ENCODE peak calls at places on chromosomes 7 and 10, in ten cellular contexts. A is effector CD4-positive, alpha-beta T cell; K is kidney epithelial cell; J is GM03348; Y is GM04504; P is T-helper 2 cell treated with Interferon-gamma antibody and Interleukin-4, amounts not matched to agents 5 μg/mL and 100 μg/mL, for 36 hours; T is thoracic aorta; X is nucleus accumbens; D is HFFc6; N is anterior cingulate cortex. L is an unnamed sample.

GRCh38 chr10:114943000-114943399 is 5.0 kb downstream of the TRUB1 start:
- DNase-seq in T (no peak), D (no peak), Y (no peak), K (no peak), J (no peak), A (no peak), X (no peak), P (no peak), N (no peak), L (no peak)

GRCh38 chr7:1672851-1673486 is 2.9 kb downstream of the ELFN1 start:
- DNase-seq in P (no peak), T (no peak), X (no peak), J (no peak), A (no peak), Y (no peak), K (no peak), D (no peak), N (no peak), L (no peak)

GRCh38 chr7:46080595-46081159 is 159.6 kb upstream of the IGFBP3 start:
- DNase-seq in N (no peak), P (no peak), A (no peak), D (peak; percentile 33), K (no peak), Y (peak; percentile 40), J (peak; percentile 33), X (no peak), T (no peak), L (no peak)

GRCh38 chr10:79349766-79350406 is 2.6 kb downstream of the PPIF start:
- DNase-seq in D (no peak), A (no peak), J (no peak), T (no peak), K (no peak), P (no peak), X (no peak), N (no peak), Y (no peak), L (no peak)

GRCh38 chr10:86603256-86603655 is 51.1 kb upstream of the OPN4 start:
- DNase-seq in Y (no peak), K (no peak), P (no peak), A (no peak), X (no peak), D (no peak), T (no peak), J (no peak), N (no peak), L (no peak)

GRCh38 chr7:141646826-141647480 is 55.0 kb downstream of the DENND11 start:
- DNase-seq in Y (no peak), D (no peak), P (no peak), T (no peak), N (no peak), J (no peak), X (no peak), K (no peak), A (no peak), L (no peak)

GRCh38 chr7:45648671-45648995 is 74.5 kb downstream of the ADCY1 start:
- DNase-seq in X (no peak), K (no peak), D (no peak), N (no peak), T (no peak), A (no peak), P (no peak), J (no peak), Y (no peak), L (no peak)

GRCh38 chr10:95655571-95656290 is 780 bp downstream of the ALDH18A1 start:
- DNase-seq in Y (peak; percentile 9), X (no peak), J (peak; percentile 29), D (peak; percentile 22), N (no peak), P (peak; percentile 51), A (no peak), T (no peak), K (no peak), L (no peak)

GRCh38 chr7:73431041-73431835 is 2.3 kb upstream of the FZD9 start:
- DNase-seq in Y (no peak), X (no peak), P (no peak), J (no peak), N (no peak), D (no peak), T (no peak), A (no peak), K (no peak), L (no peak)

GRCh38 chr7:136728945-136729344 is 139.5 kb upstream of the CHRM2 start:
- DNase-seq in N (no peak), P (no peak), Y (no peak), D (no peak), J (no peak), T (no peak), A (no peak), K (no peak), X (no peak), L (no peak)

GRCh38 chr7:25075459-25075858 is 49.6 kb downstream of the CYCS start:
- DNase-seq in Y (no peak), X (no peak), P (peak; percentile 53), N (no peak), A (no peak), T (no peak), D (no peak), J (no peak), K (no peak), L (no peak)

GRCh38 chr7:93938293-93938692 is 16.8 kb downstream of the GNG11 start:
- DNase-seq in T (no peak), P (no peak), X (no peak), J (no peak), K (no peak), D (no peak), A (no peak), N (no peak), Y (no peak), L (no peak)

GRCh38 chr10:117504601-117505000 is 37.9 kb upstream of the EMX2 start:
- DNase-seq in N (no peak), K (no peak), P (no peak), Y (no peak), A (no peak), X (no peak), D (no peak), J (no peak), T (no peak), L (no peak)

GRCh38 chr10:89001428-89002072 is 11.0 kb downstream of the FAS start:
- DNase-seq in D (no peak), Y (no peak), J (peak; percentile 31), P (no peak), A (no peak), X (no peak), N (no peak), K (no peak), T (no peak), L (peak; percentile 39)

GRCh38 chr7:28311670-28312069 is 100.6 kb upstream of the CREB5 start:
- DNase-seq in X (no peak), P (no peak), N (no peak), Y (no peak), T (no peak), K (no peak), J (no peak), D (no peak), A (no peak), L (no peak)

GRCh38 chr10:124010563-124011131 is 82.8 kb downstream of the CHST15 start:
- DNase-seq in N (no peak), T (no peak), J (no peak), X (peak; percentile 7), K (no peak), Y (no peak), P (no peak), D (no peak), A (no peak), L (no peak)

GRCh38 chr10:3714526-3714925 is 70.5 kb downstream of the KLF6 start:
- DNase-seq in T (no peak), P (no peak), A (no peak), D (no peak), X (no peak), N (no peak), J (no peak), K (no peak), Y (no peak), L (no peak)

GRCh38 chr7:120950026-120950538 is 495 bp upstream of the ING3 start:
- DNase-seq in J (no peak), A (no peak), Y (no peak), D (no peak), N (no peak), T (no peak), P (no peak), X (no peak), K (no peak), L (no peak)

GRCh38 chr7:2478387-2478760 is 2.2 kb upstream of the GRIFIN start:
- DNase-seq in N (no peak), D (no peak), J (peak; percentile 90), P (no peak), A (no peak), Y (peak; percentile 62), X (no peak), T (no peak), K (no peak), L (no peak)

GRCh38 chr7:70299447-70299807 is 701.2 kb downstream of the AUTS2 start:
- DNase-seq in X (no peak), D (no peak), T (no peak), P (no peak), Y (no peak), A (no peak), K (no peak), J (no peak), N (no peak), L (no peak)

GRCh38 chr7:155358948-155359712 is 61.5 kb downstream of the INSIG1 start:
- DNase-seq in D (no peak), Y (no peak), T (no peak), J (no peak), X (no peak), P (no peak), N (no peak), A (no peak), K (no peak), L (no peak)

GRCh38 chr10:12801214-12802087 is 200.1 kb downstream of the CCDC3 start:
- DNase-seq in Y (no peak), K (no peak), P (no peak), J (no peak), N (no peak), X (no peak), D (no peak), T (no peak), A (no peak), L (no peak)